ENCODE peak calls at places on chromosome 3, in seven cellular contexts. B is HEK293T; Y is astrocyte of the spinal cord; U is activated T-cell treated with anti-CD3 and anti-CD28 coated beads, Interleukin-2, amount 50 U/mL, for 72 hours; E is activated naive CD4-positive, alpha-beta T cell; H is endothelial cell; Q is transverse colon. G is an unnamed sample.

GRCh38 chr3:81268526-81268925 is 492.9 kb downstream of the GBE1 start:
- DNase-seq in B (no peak), Y (no peak), U (no peak), E (no peak), H (no peak), Q (no peak), G (no peak)

GRCh38 chr3:125593991-125594574 is 1.2 kb downstream of the OSBPL11 start:
- DNase-seq in B (no peak), Y (no peak), U (no peak), E (no peak), H (no peak), Q (no peak), G (no peak)

GRCh38 chr3:42729404-42730145 is 27.0 kb upstream of the HHATL start:
- DNase-seq in B (no peak), Y (no peak), U (no peak), E (no peak), H (no peak), Q (no peak), G (no peak)

GRCh38 chr3:119195911-119196310 is 22.5 kb downstream of the UPK1B start:
- DNase-seq in B (no peak), Y (no peak), U (no peak), E (no peak), H (no peak), Q (no peak), G (no peak)

GRCh38 chr3:51718547-51719412 is 11.9 kb downstream of the GRM2 start:
- DNase-seq in B (peak), Y (peak), U (peak), E (no peak), H (peak), Q (peak), G (no peak)

GRCh38 chr3:15858547-15859506 is 61.0 kb upstream of the ANKRD28 start:
- DNase-seq in B (peak), Y (no peak), U (peak), E (peak), H (peak), Q (peak), G (no peak)

GRCh38 chr3:80676869-80677268 is 909.1 kb upstream of the ROBO1 start:
- DNase-seq in B (no peak), Y (peak), U (no peak), E (no peak), H (no peak), Q (no peak), G (no peak)

GRCh38 chr3:71873093-71873611 is 88.2 kb upstream of the PROK2 start:
- DNase-seq in B (no peak), Y (no peak), U (peak), E (no peak), H (no peak), Q (no peak), G (no peak)

GRCh38 chr3:126852536-126852935 is 130.4 kb upstream of the PLXNA1 start:
- DNase-seq in B (no peak), Y (no peak), U (no peak), E (no peak), H (no peak), Q (no peak), G (no peak)

GRCh38 chr3:79767194-79767952 is 425 bp downstream of the ROBO1 start:
- DNase-seq in B (peak), Y (peak), U (no peak), E (no peak), H (peak), Q (no peak), G (no peak)

GRCh38 chr3:138963161-138963560 is 16.1 kb downstream of the FOXL2NB start:
- DNase-seq in B (no peak), Y (no peak), U (no peak), E (no peak), H (peak), Q (no peak), G (no peak)

GRCh38 chr3:119969759-119970158 is 124.5 kb downstream of the GSK3B start:
- DNase-seq in B (no peak), Y (no peak), U (no peak), E (no peak), H (no peak), Q (no peak), G (no peak)

GRCh38 chr3:173993299-173993698 is 595.8 kb downstream of the NLGN1 start:
- DNase-seq in B (peak), Y (peak), U (no peak), E (no peak), H (no peak), Q (no peak), G (no peak)

GRCh38 chr3:119625451-119626153 is 27.9 kb downstream of the PLA1A start:
- DNase-seq in B (no peak), Y (no peak), U (no peak), E (no peak), H (no peak), Q (no peak), G (no peak)

GRCh38 chr3:25151497-25151896 is 276.6 kb upstream of the RARB start:
- DNase-seq in B (no peak), Y (no peak), U (no peak), E (no peak), H (peak), Q (no peak), G (no peak)

GRCh38 chr3:40920041-40920440 is 279.3 kb upstream of the CTNNB1 start:
- DNase-seq in B (no peak), Y (peak), U (no peak), E (no peak), H (no peak), Q (no peak), G (no peak)

GRCh38 chr3:183581496-183582155 is 26.1 kb upstream of the KLHL6 start:
- DNase-seq in B (no peak), Y (no peak), U (no peak), E (no peak), H (no peak), Q (no peak), G (no peak)

GRCh38 chr3:73037369-73037699 is 24.1 kb upstream of the EBLN2 start:
- DNase-seq in B (no peak), Y (peak), U (no peak), E (no peak), H (no peak), Q (no peak), G (no peak)

GRCh38 chr3:59726279-59726678 is 676.5 kb upstream of the CFAP20DC start:
- DNase-seq in B (no peak), Y (no peak), U (peak), E (no peak), H (no peak), Q (no peak), G (no peak)

GRCh38 chr3:130850044-130850797 is 43.7 kb upstream of the ATP2C1 start:
- DNase-seq in B (peak), Y (peak), U (peak), E (no peak), H (peak), Q (no peak), G (peak)

GRCh38 chr3:138833908-138834358 is 795 bp downstream of the PIK3CB start:
- DNase-seq in B (no peak), Y (peak), U (peak), E (no peak), H (peak), Q (no peak), G (no peak)

GRCh38 chr3:33578325-33579180 is 138.3 kb upstream of the UBP1 start:
- DNase-seq in B (no peak), Y (peak), U (no peak), E (no peak), H (no peak), Q (no peak), G (no peak)

GRCh38 chr3:103056953-103057450 is 622.2 kb downstream of the ZPLD1 start:
- DNase-seq in B (no peak), Y (peak), U (no peak), E (no peak), H (peak), Q (no peak), G (no peak)

GRCh38 chr3:117892431-117892841 is 1142.2 kb downstream of the IGSF11 start:
- DNase-seq in B (no peak), Y (peak), U (no peak), E (no peak), H (no peak), Q (no peak), G (no peak)

GRCh38 chr3:142787719-142788118 is 63.9 kb downstream of the TRPC1 start:
- DNase-seq in B (no peak), Y (no peak), U (no peak), E (no peak), H (no peak), Q (no peak), G (no peak)

GRCh38 chr3:17057316-17057715 is 172.6 kb downstream of the PLCL2 start:
- DNase-seq in B (no peak), Y (peak), U (no peak), E (no peak), H (no peak), Q (no peak), G (no peak)

GRCh38 chr3:133763797-133764734 is 17.9 kb downstream of the TF start:
- DNase-seq in B (no peak), Y (no peak), U (no peak), E (no peak), H (no peak), Q (no peak), G (no peak)

GRCh38 chr3:50139308-50139707 is 15.8 kb upstream of the SEMA3F start:
- DNase-seq in B (no peak), Y (no peak), U (no peak), E (no peak), H (no peak), Q (no peak), G (no peak)

GRCh38 chr3:103976931-103977339 is 1389.8 kb upstream of the ALCAM start:
- DNase-seq in B (no peak), Y (no peak), U (no peak), E (no peak), H (no peak), Q (no peak), G (no peak)

GRCh38 chr3:51706788-51707731 is at the start of gene GRM2:
- DNase-seq in B (peak), Y (peak), U (no peak), E (no peak), H (peak), Q (peak), G (no peak)

GRCh38 chr3:171753665-171754408 is 56.4 kb downstream of the PLD1 start:
- DNase-seq in B (no peak), Y (peak), U (peak), E (no peak), H (no peak), Q (no peak), G (no peak)

GRCh38 chr3:142315083-142315482 is 89.7 kb upstream of the GK5 start:
- DNase-seq in B (no peak), Y (peak), U (no peak), E (no peak), H (no peak), Q (no peak), G (no peak)

GRCh38 chr3:172065534-172065933 is 26.2 kb downstream of the FNDC3B start:
- DNase-seq in B (no peak), Y (peak), U (no peak), E (no peak), H (no peak), Q (peak), G (no peak)

G was measured in GOT3.